ENCODE peak calls at places on chromosomes 7 and 10, in nine cellular contexts. One of them, this sample, is unnamed.

GRCh38 chr10:24897326-24897926 is 55.0 kb downstream of the PRTFDC1 start:
- DNase-seq in heart right ventricle: no peak
- DNase-seq in epithelial cell of esophagus: peak; percentile 24
- DNase-seq in pancreas: no peak
- DNase-seq in MCF 10A: peak; percentile 15
- DNase-seq in glutamatergic neuron: no peak
- DNase-seq in cardiac fibroblast: peak; percentile 74
- DNase-seq in CD4-positive, alpha-beta T cell: no peak
- DNase-seq in IMR-90: peak; percentile 78
- DNase-seq in this sample: no peak

GRCh38 chr7:112071856-112072255 is 134.3 kb downstream of the DOCK4 start:
- DNase-seq in MCF 10A: no peak
- DNase-seq in IMR-90: peak; percentile 12
- DNase-seq in heart right ventricle: no peak
- DNase-seq in pancreas: no peak
- DNase-seq in epithelial cell of esophagus: peak; percentile 32
- DNase-seq in CD4-positive, alpha-beta T cell: no peak
- DNase-seq in glutamatergic neuron: no peak
- DNase-seq in cardiac fibroblast: no peak
- DNase-seq in this sample: no peak

GRCh38 chr7:78558571-78558970 is 760.0 kb downstream of the PHTF2 start:
- DNase-seq in cardiac fibroblast: no peak
- DNase-seq in CD4-positive, alpha-beta T cell: no peak
- DNase-seq in MCF 10A: no peak
- DNase-seq in IMR-90: no peak
- DNase-seq in glutamatergic neuron: no peak
- DNase-seq in epithelial cell of esophagus: no peak
- DNase-seq in heart right ventricle: no peak
- DNase-seq in pancreas: no peak
- DNase-seq in this sample: no peak

GRCh38 chr7:7035851-7036250 is 146.5 kb upstream of the C1GALT1 start:
- DNase-seq in cardiac fibroblast: no peak
- DNase-seq in IMR-90: no peak
- DNase-seq in MCF 10A: no peak
- DNase-seq in CD4-positive, alpha-beta T cell: no peak
- DNase-seq in glutamatergic neuron: no peak
- DNase-seq in pancreas: no peak
- DNase-seq in epithelial cell of esophagus: no peak
- DNase-seq in heart right ventricle: no peak
- DNase-seq in this sample: no peak

GRCh38 chr10:17923728-17924127 is 28.0 kb upstream of the SLC39A12 start:
- DNase-seq in IMR-90: peak; percentile 95
- DNase-seq in cardiac fibroblast: peak; percentile 83
- DNase-seq in CD4-positive, alpha-beta T cell: no peak
- DNase-seq in epithelial cell of esophagus: peak; percentile 99
- DNase-seq in MCF 10A: peak; percentile 69
- DNase-seq in heart right ventricle: no peak
- DNase-seq in glutamatergic neuron: no peak
- DNase-seq in pancreas: peak; percentile 32
- DNase-seq in this sample: no peak

GRCh38 chr7:46776790-46777189 is 805.1 kb downstream of the TNS3 start:
- DNase-seq in epithelial cell of esophagus: peak; percentile 33
- DNase-seq in CD4-positive, alpha-beta T cell: no peak
- DNase-seq in glutamatergic neuron: no peak
- DNase-seq in pancreas: no peak
- DNase-seq in heart right ventricle: no peak
- DNase-seq in cardiac fibroblast: peak; percentile 64
- DNase-seq in IMR-90: peak; percentile 36
- DNase-seq in MCF 10A: peak; percentile 47
- DNase-seq in this sample: no peak

GRCh38 chr10:30254926-30255325 is 94.2 kb downstream of the MTPAP start:
- DNase-seq in epithelial cell of esophagus: no peak
- DNase-seq in glutamatergic neuron: no peak
- DNase-seq in pancreas: no peak
- DNase-seq in cardiac fibroblast: no peak
- DNase-seq in MCF 10A: no peak
- DNase-seq in IMR-90: no peak
- DNase-seq in heart right ventricle: no peak
- DNase-seq in CD4-positive, alpha-beta T cell: no peak
- DNase-seq in this sample: no peak

GRCh38 chr10:58048936-58049335 is 218.8 kb downstream of the IPMK start:
- DNase-seq in cardiac fibroblast: no peak
- DNase-seq in IMR-90: no peak
- DNase-seq in pancreas: no peak
- DNase-seq in CD4-positive, alpha-beta T cell: no peak
- DNase-seq in MCF 10A: no peak
- DNase-seq in glutamatergic neuron: no peak
- DNase-seq in heart right ventricle: no peak
- DNase-seq in epithelial cell of esophagus: peak; percentile 49
- DNase-seq in this sample: no peak

GRCh38 chr10:49277973-49278372 is 21.0 kb upstream of the C10orf71 start:
- DNase-seq in cardiac fibroblast: no peak
- DNase-seq in MCF 10A: no peak
- DNase-seq in IMR-90: no peak
- DNase-seq in epithelial cell of esophagus: no peak
- DNase-seq in glutamatergic neuron: no peak
- DNase-seq in heart right ventricle: no peak
- DNase-seq in pancreas: no peak
- DNase-seq in CD4-positive, alpha-beta T cell: no peak
- DNase-seq in this sample: no peak

GRCh38 chr7:137345799-137346449 is 2.4 kb upstream of the PTN start:
- DNase-seq in pancreas: no peak
- DNase-seq in CD4-positive, alpha-beta T cell: no peak
- DNase-seq in IMR-90: no peak
- DNase-seq in glutamatergic neuron: no peak
- DNase-seq in MCF 10A: no peak
- DNase-seq in cardiac fibroblast: no peak
- DNase-seq in heart right ventricle: no peak
- DNase-seq in epithelial cell of esophagus: no peak
- DNase-seq in this sample: no peak

GRCh38 chr10:12406764-12407400 is 57.5 kb downstream of the CAMK1D start:
- DNase-seq in CD4-positive, alpha-beta T cell: no peak
- DNase-seq in epithelial cell of esophagus: no peak
- DNase-seq in glutamatergic neuron: no peak
- DNase-seq in cardiac fibroblast: no peak
- DNase-seq in pancreas: no peak
- DNase-seq in IMR-90: no peak
- DNase-seq in heart right ventricle: no peak
- DNase-seq in MCF 10A: no peak
- DNase-seq in this sample: no peak

GRCh38 chr10:97096327-97097153 is 89.2 kb downstream of the SLIT1 start:
- DNase-seq in pancreas: no peak
- DNase-seq in heart right ventricle: peak; percentile 81
- DNase-seq in cardiac fibroblast: no peak
- DNase-seq in glutamatergic neuron: no peak
- DNase-seq in epithelial cell of esophagus: no peak
- DNase-seq in MCF 10A: no peak
- DNase-seq in CD4-positive, alpha-beta T cell: no peak
- DNase-seq in IMR-90: no peak
- DNase-seq in this sample: no peak

GRCh38 chr10:8130973-8131911 is 76.8 kb downstream of the GATA3 start:
- DNase-seq in cardiac fibroblast: peak; percentile 8
- DNase-seq in MCF 10A: peak; percentile 91
- DNase-seq in glutamatergic neuron: no peak
- DNase-seq in heart right ventricle: no peak
- DNase-seq in epithelial cell of esophagus: peak; percentile 96
- DNase-seq in CD4-positive, alpha-beta T cell: no peak
- DNase-seq in IMR-90: peak; percentile 15
- DNase-seq in pancreas: no peak
- DNase-seq in this sample: no peak

GRCh38 chr10:25047902-25048301 is 31.5 kb downstream of the THNSL1 start:
- DNase-seq in MCF 10A: peak; percentile 71
- DNase-seq in CD4-positive, alpha-beta T cell: no peak
- DNase-seq in IMR-90: peak; percentile 66
- DNase-seq in glutamatergic neuron: no peak
- DNase-seq in cardiac fibroblast: peak; percentile 91
- DNase-seq in heart right ventricle: no peak
- DNase-seq in pancreas: no peak
- DNase-seq in epithelial cell of esophagus: peak; percentile 64
- DNase-seq in this sample: no peak

GRCh38 chr10:22253578-22253882 is 35.7 kb upstream of the EBLN1 start:
- DNase-seq in heart right ventricle: peak; percentile 65
- DNase-seq in epithelial cell of esophagus: no peak
- DNase-seq in glutamatergic neuron: peak; percentile 24
- DNase-seq in cardiac fibroblast: no peak
- DNase-seq in pancreas: peak; percentile 17
- DNase-seq in CD4-positive, alpha-beta T cell: peak; percentile 23
- DNase-seq in IMR-90: no peak
- DNase-seq in MCF 10A: no peak
- DNase-seq in this sample: no peak

GRCh38 chr10:12419279-12419847 is 70.0 kb downstream of the CAMK1D start:
- DNase-seq in epithelial cell of esophagus: peak; percentile 93
- DNase-seq in CD4-positive, alpha-beta T cell: peak; percentile 33
- DNase-seq in pancreas: no peak
- DNase-seq in MCF 10A: peak; percentile 91
- DNase-seq in cardiac fibroblast: peak; percentile 85
- DNase-seq in IMR-90: peak; percentile 99
- DNase-seq in glutamatergic neuron: no peak
- DNase-seq in heart right ventricle: no peak
- DNase-seq in this sample: no peak

GRCh38 chr10:86301971-86302370 is 64.6 kb downstream of the GRID1 start:
- DNase-seq in IMR-90: no peak
- DNase-seq in CD4-positive, alpha-beta T cell: no peak
- DNase-seq in cardiac fibroblast: no peak
- DNase-seq in pancreas: no peak
- DNase-seq in glutamatergic neuron: no peak
- DNase-seq in epithelial cell of esophagus: no peak
- DNase-seq in heart right ventricle: no peak
- DNase-seq in MCF 10A: no peak
- DNase-seq in this sample: peak; percentile 57

GRCh38 chr10:2079603-2080078 is 342.3 kb upstream of the ADARB2 start:
- DNase-seq in pancreas: peak; percentile 22
- DNase-seq in heart right ventricle: no peak
- DNase-seq in CD4-positive, alpha-beta T cell: no peak
- DNase-seq in MCF 10A: no peak
- DNase-seq in glutamatergic neuron: no peak
- DNase-seq in epithelial cell of esophagus: no peak
- DNase-seq in IMR-90: no peak
- DNase-seq in cardiac fibroblast: no peak
- DNase-seq in this sample: no peak

GRCh38 chr10:133100706-133101463 is 13.2 kb downstream of the ADGRA1 start:
- DNase-seq in MCF 10A: no peak
- DNase-seq in IMR-90: no peak
- DNase-seq in heart right ventricle: no peak
- DNase-seq in glutamatergic neuron: peak; percentile 75
- DNase-seq in cardiac fibroblast: no peak
- DNase-seq in pancreas: peak; percentile 39
- DNase-seq in epithelial cell of esophagus: no peak
- DNase-seq in CD4-positive, alpha-beta T cell: no peak
- DNase-seq in this sample: no peak

GRCh38 chr10:124532106-124532641 is 70.6 kb downstream of the LHPP start:
- DNase-seq in MCF 10A: peak; percentile 68
- DNase-seq in glutamatergic neuron: peak; percentile 42
- DNase-seq in pancreas: no peak
- DNase-seq in epithelial cell of esophagus: peak; percentile 87
- DNase-seq in heart right ventricle: no peak
- DNase-seq in cardiac fibroblast: no peak
- DNase-seq in CD4-positive, alpha-beta T cell: no peak
- DNase-seq in IMR-90: no peak
- DNase-seq in this sample: no peak
- TF ChIP-seq CTCF in MCF 10A: peak; percentile 44
- TF ChIP-seq CTCF in glutamatergic neuron: peak; percentile 26
- TF ChIP-seq CTCF in pancreas: no peak
- TF ChIP-seq CTCF in epithelial cell of esophagus: peak; percentile 77
- TF ChIP-seq CTCF in heart right ventricle: no peak
- TF ChIP-seq CTCF in cardiac fibroblast: peak; percentile 43
- TF ChIP-seq CTCF in CD4-positive, alpha-beta T cell: no peak
- TF ChIP-seq CTCF in IMR-90: peak; percentile 22
- TF ChIP-seq CTCF in this sample: peak; percentile 62

DNA sequence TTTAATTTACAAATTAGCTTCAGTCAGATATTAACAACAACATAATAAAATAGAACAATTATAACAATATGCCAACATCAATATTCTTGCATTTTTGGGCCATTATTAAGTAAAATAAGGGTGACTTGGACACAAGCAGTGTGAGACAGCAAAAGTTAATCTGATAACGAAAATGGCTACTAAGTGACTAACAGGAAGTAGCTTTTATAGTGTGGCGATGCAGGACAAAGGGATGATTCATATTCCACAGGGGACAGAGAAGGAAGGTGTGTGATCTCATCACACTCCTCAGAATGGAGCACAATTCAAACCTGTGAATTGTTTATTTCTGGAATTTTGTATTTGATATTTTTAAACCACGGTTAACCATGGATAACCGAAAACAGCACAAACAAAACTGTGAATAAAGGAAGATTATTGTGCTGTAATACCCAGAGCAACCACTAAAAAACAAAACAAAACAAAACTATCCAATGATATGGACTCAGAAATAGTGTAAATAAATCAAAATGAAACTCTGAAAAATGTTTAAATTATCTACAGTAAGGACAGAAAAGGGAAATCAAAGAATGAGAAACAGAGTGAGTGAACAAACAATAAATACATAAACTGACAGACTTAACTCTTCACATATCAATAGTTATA is 66.9 kb upstream of the TFEC start:
- DNase-seq in glutamatergic neuron: no peak
- DNase-seq in pancreas: no peak
- DNase-seq in CD4-positive, alpha-beta T cell: no peak
- DNase-seq in epithelial cell of esophagus: peak; percentile 79
- DNase-seq in MCF 10A: peak; percentile 9
- DNase-seq in heart right ventricle: no peak
- DNase-seq in IMR-90: peak; percentile 58
- DNase-seq in cardiac fibroblast: peak; percentile 54
- DNase-seq in this sample: no peak
- TF ChIP-seq CTCF in glutamatergic neuron: peak; percentile 57
- TF ChIP-seq CTCF in pancreas: peak; percentile 13
- TF ChIP-seq CTCF in CD4-positive, alpha-beta T cell: no peak
- TF ChIP-seq CTCF in epithelial cell of esophagus: no peak
- TF ChIP-seq CTCF in MCF 10A: no peak
- TF ChIP-seq CTCF in heart right ventricle: peak; percentile 36
- TF ChIP-seq CTCF in IMR-90: no peak
- TF ChIP-seq CTCF in cardiac fibroblast: peak; percentile 25
- TF ChIP-seq CTCF in this sample: peak; percentile 70

DNA sequence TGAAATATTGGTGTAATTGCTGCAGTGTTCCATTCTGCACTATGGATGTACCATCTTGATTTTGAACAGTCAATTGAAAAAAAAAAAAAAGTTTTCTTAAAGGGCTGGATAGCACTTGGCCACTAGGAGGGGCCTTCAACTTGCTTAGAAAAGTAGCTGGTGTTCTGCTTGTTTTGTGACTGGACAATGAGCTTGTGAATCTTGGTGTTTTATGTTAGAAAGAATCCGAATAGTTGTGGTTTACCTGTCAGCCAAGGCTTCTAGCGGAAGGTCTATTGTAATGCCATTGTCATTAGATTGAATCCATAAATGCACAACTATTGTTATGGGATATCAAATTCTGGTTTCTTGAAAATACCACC is 77.1 kb downstream of the BMPER start:
- DNase-seq in MCF 10A: peak; percentile 54
- DNase-seq in cardiac fibroblast: peak; percentile 60
- DNase-seq in epithelial cell of esophagus: peak; percentile 62
- DNase-seq in CD4-positive, alpha-beta T cell: no peak
- DNase-seq in heart right ventricle: no peak
- DNase-seq in glutamatergic neuron: no peak
- DNase-seq in pancreas: no peak
- DNase-seq in IMR-90: peak; percentile 76
- DNase-seq in this sample: no peak
- TF ChIP-seq CTCF in MCF 10A: peak; percentile 12
- TF ChIP-seq CTCF in cardiac fibroblast: peak; percentile 83
- TF ChIP-seq CTCF in epithelial cell of esophagus: peak; percentile 56
- TF ChIP-seq CTCF in CD4-positive, alpha-beta T cell: no peak
- TF ChIP-seq CTCF in heart right ventricle: no peak
- TF ChIP-seq CTCF in glutamatergic neuron: peak; percentile 53
- TF ChIP-seq CTCF in pancreas: no peak
- TF ChIP-seq CTCF in IMR-90: peak; percentile 74
- TF ChIP-seq CTCF in this sample: peak; percentile 64

GRCh38 chr10:112115781-112116385 is 67.7 kb downstream of the GPAM start:
- DNase-seq in heart right ventricle: no peak
- DNase-seq in IMR-90: peak; percentile 18
- DNase-seq in epithelial cell of esophagus: peak; percentile 22
- DNase-seq in cardiac fibroblast: peak; percentile 21
- DNase-seq in pancreas: no peak
- DNase-seq in MCF 10A: peak; percentile 58
- DNase-seq in glutamatergic neuron: peak; percentile 61
- DNase-seq in CD4-positive, alpha-beta T cell: no peak
- DNase-seq in this sample: no peak
- TF ChIP-seq CTCF in heart right ventricle: peak; percentile 67
- TF ChIP-seq CTCF in IMR-90: peak; percentile 60
- TF ChIP-seq CTCF in epithelial cell of esophagus: peak; percentile 62
- TF ChIP-seq CTCF in cardiac fibroblast: peak; percentile 82
- TF ChIP-seq CTCF in pancreas: peak; percentile 63
- TF ChIP-seq CTCF in MCF 10A: peak; percentile 67
- TF ChIP-seq CTCF in glutamatergic neuron: peak; percentile 84
- TF ChIP-seq CTCF in CD4-positive, alpha-beta T cell: peak; percentile 47
- TF ChIP-seq CTCF in this sample: peak; percentile 80

This sample was measured in type B pancreatic cell.